ENCODE peak calls at places on chromosome 7, in five cellular contexts. One of them, this sample, is unnamed.

GRCh38 chr7:32881074-32881982 is 10.2 kb downstream of the KBTBD2 start:
- DNase-seq in neural progenitor cell: no peak
- DNase-seq in breast epithelium: no peak
- DNase-seq in CD4-positive, alpha-beta T cell: no peak
- DNase-seq in upper lobe of right lung: no peak
- DNase-seq in this sample: no peak

GRCh38 chr7:80312139-80312661 is 177.6 kb downstream of the GNAI1 start:
- DNase-seq in upper lobe of right lung: no peak
- DNase-seq in neural progenitor cell: no peak
- DNase-seq in CD4-positive, alpha-beta T cell: no peak
- DNase-seq in breast epithelium: peak
- DNase-seq in this sample: no peak

GRCh38 chr7:11667810-11668185 is 164.2 kb downstream of the THSD7A start:
- DNase-seq in upper lobe of right lung: no peak
- DNase-seq in neural progenitor cell: no peak
- DNase-seq in CD4-positive, alpha-beta T cell: no peak
- DNase-seq in breast epithelium: no peak
- DNase-seq in this sample: no peak

GRCh38 chr7:107697246-107698044 is 36.8 kb downstream of the SLC26A4 start:
- DNase-seq in upper lobe of right lung: no peak
- DNase-seq in breast epithelium: no peak
- DNase-seq in neural progenitor cell: no peak
- DNase-seq in CD4-positive, alpha-beta T cell: no peak
- DNase-seq in this sample: no peak

GRCh38 chr7:150458756-150459155 is 8.3 kb downstream of the GIMAP8 start:
- DNase-seq in CD4-positive, alpha-beta T cell: no peak
- DNase-seq in neural progenitor cell: no peak
- DNase-seq in breast epithelium: no peak
- DNase-seq in upper lobe of right lung: no peak
- DNase-seq in this sample: no peak

GRCh38 chr7:342681-343216 is 52.8 kb downstream of the FOXL3 start:
- DNase-seq in neural progenitor cell: no peak
- DNase-seq in upper lobe of right lung: no peak
- DNase-seq in breast epithelium: no peak
- DNase-seq in CD4-positive, alpha-beta T cell: no peak
- DNase-seq in this sample: no peak

GRCh38 chr7:79968894-79969293 is 165.7 kb upstream of the GNAI1 start:
- DNase-seq in neural progenitor cell: no peak
- DNase-seq in upper lobe of right lung: no peak
- DNase-seq in CD4-positive, alpha-beta T cell: no peak
- DNase-seq in breast epithelium: no peak
- DNase-seq in this sample: no peak

GRCh38 chr7:107902381-107902780 is 11.4 kb downstream of the DLD start:
- DNase-seq in breast epithelium: no peak
- DNase-seq in neural progenitor cell: peak
- DNase-seq in upper lobe of right lung: no peak
- DNase-seq in CD4-positive, alpha-beta T cell: no peak
- DNase-seq in this sample: no peak

GRCh38 chr7:25216837-25217236 is 11.4 kb downstream of the NPVF start:
- DNase-seq in breast epithelium: no peak
- DNase-seq in upper lobe of right lung: no peak
- DNase-seq in CD4-positive, alpha-beta T cell: no peak
- DNase-seq in neural progenitor cell: peak
- DNase-seq in this sample: no peak

GRCh38 chr7:127578036-127578684 is 7.2 kb downstream of the GCC1 start:
- DNase-seq in breast epithelium: no peak
- DNase-seq in CD4-positive, alpha-beta T cell: no peak
- DNase-seq in upper lobe of right lung: no peak
- DNase-seq in neural progenitor cell: peak
- DNase-seq in this sample: no peak

GRCh38 chr7:2609001-2609411 is 22.8 kb upstream of the TTYH3 start:
- DNase-seq in upper lobe of right lung: no peak
- DNase-seq in neural progenitor cell: peak
- DNase-seq in breast epithelium: no peak
- DNase-seq in CD4-positive, alpha-beta T cell: no peak
- DNase-seq in this sample: no peak
- TF ChIP-seq CTCF in upper lobe of right lung: peak
- TF ChIP-seq CTCF in neural progenitor cell: peak
- TF ChIP-seq CTCF in breast epithelium: no peak
- TF ChIP-seq CTCF in CD4-positive, alpha-beta T cell: peak
- TF ChIP-seq CTCF in this sample: peak

GRCh38 chr7:82729172-82730030 is 285.8 kb upstream of the CACNA2D1 start:
- DNase-seq in neural progenitor cell: peak
- DNase-seq in breast epithelium: no peak
- DNase-seq in upper lobe of right lung: no peak
- DNase-seq in CD4-positive, alpha-beta T cell: no peak
- DNase-seq in this sample: no peak
- TF ChIP-seq CTCF in neural progenitor cell: peak
- TF ChIP-seq CTCF in breast epithelium: peak
- TF ChIP-seq CTCF in upper lobe of right lung: peak
- TF ChIP-seq CTCF in CD4-positive, alpha-beta T cell: peak
- TF ChIP-seq CTCF in this sample: peak

GRCh38 chr7:4151926-4152549 is 530.1 kb upstream of the FOXK1 start:
- DNase-seq in neural progenitor cell: no peak
- DNase-seq in breast epithelium: no peak
- DNase-seq in CD4-positive, alpha-beta T cell: no peak
- DNase-seq in upper lobe of right lung: no peak
- DNase-seq in this sample: no peak

GRCh38 chr7:4157651-4158050 is 524.4 kb upstream of the FOXK1 start:
- DNase-seq in CD4-positive, alpha-beta T cell: no peak
- DNase-seq in neural progenitor cell: no peak
- DNase-seq in breast epithelium: no peak
- DNase-seq in upper lobe of right lung: no peak
- DNase-seq in this sample: no peak

GRCh38 chr7:4156190-4156589 is 525.9 kb upstream of the FOXK1 start:
- DNase-seq in neural progenitor cell: no peak
- DNase-seq in upper lobe of right lung: no peak
- DNase-seq in CD4-positive, alpha-beta T cell: no peak
- DNase-seq in breast epithelium: no peak
- DNase-seq in this sample: no peak

GRCh38 chr7:4151524-4151923 is 530.6 kb upstream of the FOXK1 start:
- DNase-seq in CD4-positive, alpha-beta T cell: no peak
- DNase-seq in neural progenitor cell: no peak
- DNase-seq in breast epithelium: no peak
- DNase-seq in upper lobe of right lung: no peak
- DNase-seq in this sample: no peak

GRCh38 chr7:4154882-4155281 is 527.2 kb upstream of the FOXK1 start:
- DNase-seq in upper lobe of right lung: no peak
- DNase-seq in breast epithelium: no peak
- DNase-seq in neural progenitor cell: peak
- DNase-seq in CD4-positive, alpha-beta T cell: no peak
- DNase-seq in this sample: no peak
- TF ChIP-seq CTCF in upper lobe of right lung: no peak
- TF ChIP-seq CTCF in breast epithelium: no peak
- TF ChIP-seq CTCF in neural progenitor cell: no peak
- TF ChIP-seq CTCF in CD4-positive, alpha-beta T cell: no peak
- TF ChIP-seq CTCF in this sample: no peak

GRCh38 chr7:158395349-158395748 is 192.3 kb downstream of the PTPRN2 start:
- DNase-seq in neural progenitor cell: no peak
- DNase-seq in CD4-positive, alpha-beta T cell: no peak
- DNase-seq in breast epithelium: no peak
- DNase-seq in upper lobe of right lung: peak
- DNase-seq in this sample: no peak

GRCh38 chr7:158395780-158396214 is 191.8 kb downstream of the PTPRN2 start:
- DNase-seq in breast epithelium: no peak
- DNase-seq in CD4-positive, alpha-beta T cell: no peak
- DNase-seq in upper lobe of right lung: peak
- DNase-seq in neural progenitor cell: peak
- DNase-seq in this sample: no peak

GRCh38 chr7:158396301-158396905 is 191.2 kb downstream of the PTPRN2 start:
- DNase-seq in upper lobe of right lung: peak
- DNase-seq in breast epithelium: no peak
- DNase-seq in CD4-positive, alpha-beta T cell: no peak
- DNase-seq in neural progenitor cell: no peak
- DNase-seq in this sample: no peak

GRCh38 chr7:158393926-158394625 is 193.5 kb downstream of the PTPRN2 start:
- DNase-seq in neural progenitor cell: no peak
- DNase-seq in upper lobe of right lung: peak
- DNase-seq in breast epithelium: no peak
- DNase-seq in CD4-positive, alpha-beta T cell: no peak
- DNase-seq in this sample: no peak

GRCh38 chr7:158394936-158395335 is 192.7 kb downstream of the PTPRN2 start:
- DNase-seq in neural progenitor cell: peak
- DNase-seq in breast epithelium: no peak
- DNase-seq in CD4-positive, alpha-beta T cell: peak
- DNase-seq in upper lobe of right lung: peak
- DNase-seq in this sample: peak
- TF ChIP-seq CTCF in neural progenitor cell: peak
- TF ChIP-seq CTCF in breast epithelium: peak
- TF ChIP-seq CTCF in CD4-positive, alpha-beta T cell: peak
- TF ChIP-seq CTCF in upper lobe of right lung: peak
- TF ChIP-seq CTCF in this sample: peak

DNA sequence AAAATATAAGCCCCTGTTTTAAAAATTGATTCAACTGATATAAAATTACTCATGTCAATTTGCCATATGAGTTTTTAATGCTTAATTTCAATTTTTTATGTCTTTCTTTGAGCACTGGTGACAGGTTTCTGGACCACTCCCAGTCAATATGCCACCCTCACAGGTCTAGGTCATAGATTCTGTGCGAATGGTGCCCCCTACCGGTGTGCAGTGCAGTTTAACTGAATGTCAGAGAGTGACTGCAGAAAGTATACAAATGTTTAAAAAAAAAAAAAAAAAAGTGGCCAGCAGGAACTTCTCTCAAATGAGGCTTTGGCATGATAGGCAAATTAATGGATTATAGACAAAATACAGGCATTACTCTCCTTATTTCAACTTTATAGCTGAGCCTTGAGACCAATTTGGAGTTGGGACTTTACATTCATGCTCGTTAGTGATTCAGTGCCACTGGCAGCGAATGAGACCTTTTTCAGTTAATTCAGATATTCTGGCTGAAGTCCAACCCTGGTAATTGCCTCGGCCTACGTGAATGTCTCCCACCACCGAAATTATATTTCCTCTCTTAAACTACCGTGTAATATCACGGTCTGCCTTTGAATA is 427.6 kb downstream of the PHTF2 start:
- DNase-seq in CD4-positive, alpha-beta T cell: no peak
- DNase-seq in upper lobe of right lung: peak
- DNase-seq in neural progenitor cell: peak
- DNase-seq in breast epithelium: no peak
- DNase-seq in this sample: no peak
- TF ChIP-seq CTCF in CD4-positive, alpha-beta T cell: no peak
- TF ChIP-seq CTCF in upper lobe of right lung: peak
- TF ChIP-seq CTCF in neural progenitor cell: peak
- TF ChIP-seq CTCF in breast epithelium: no peak
- TF ChIP-seq CTCF in this sample: no peak

DNA sequence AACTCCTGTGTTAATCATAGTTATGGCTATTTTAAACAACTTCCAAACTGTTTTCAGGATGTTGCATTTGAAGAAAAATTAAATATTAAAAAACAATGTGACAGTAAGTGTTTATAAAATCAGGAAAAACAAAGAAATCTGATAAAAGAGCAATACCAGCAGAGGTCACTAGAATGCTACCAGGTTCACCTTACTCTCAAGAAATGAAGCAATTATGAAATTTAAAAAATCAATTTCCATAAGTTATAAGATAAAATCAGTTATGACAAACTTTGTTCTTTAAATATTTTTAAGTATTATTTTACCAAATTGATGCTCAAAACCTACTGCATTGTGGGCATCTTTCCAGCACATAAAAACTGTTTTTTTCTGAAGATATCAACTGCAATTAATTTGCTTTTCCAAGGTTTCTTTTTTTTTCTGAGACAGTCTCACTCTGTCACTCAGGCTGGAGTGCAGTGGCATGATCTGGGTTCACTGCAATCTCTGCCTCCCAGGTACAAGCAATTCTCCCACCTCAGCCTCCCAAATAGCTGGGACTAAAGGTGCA is 50.7 kb upstream of the RHEB start:
- DNase-seq in neural progenitor cell: no peak
- DNase-seq in upper lobe of right lung: no peak
- DNase-seq in breast epithelium: no peak
- DNase-seq in CD4-positive, alpha-beta T cell: no peak
- DNase-seq in this sample: no peak
- TF ChIP-seq CTCF in neural progenitor cell: peak
- TF ChIP-seq CTCF in upper lobe of right lung: peak
- TF ChIP-seq CTCF in breast epithelium: peak
- TF ChIP-seq CTCF in CD4-positive, alpha-beta T cell: peak
- TF ChIP-seq CTCF in this sample: no peak

GRCh38 chr7:21426958-21427860 is 674 bp upstream of the SP4 start:
- DNase-seq in neural progenitor cell: peak
- DNase-seq in breast epithelium: peak
- DNase-seq in CD4-positive, alpha-beta T cell: peak
- DNase-seq in upper lobe of right lung: peak
- DNase-seq in this sample: peak
- TF ChIP-seq CTCF in neural progenitor cell: no peak
- TF ChIP-seq CTCF in breast epithelium: no peak
- TF ChIP-seq CTCF in CD4-positive, alpha-beta T cell: no peak
- TF ChIP-seq CTCF in upper lobe of right lung: no peak
- TF ChIP-seq CTCF in this sample: no peak

GRCh38 chr7:75881436-75882095 is 2.7 kb downstream of the RHBDD2 start:
- DNase-seq in CD4-positive, alpha-beta T cell: no peak
- DNase-seq in upper lobe of right lung: no peak
- DNase-seq in neural progenitor cell: peak
- DNase-seq in breast epithelium: no peak
- DNase-seq in this sample: no peak
- TF ChIP-seq CTCF in CD4-positive, alpha-beta T cell: no peak
- TF ChIP-seq CTCF in upper lobe of right lung: no peak
- TF ChIP-seq CTCF in neural progenitor cell: peak
- TF ChIP-seq CTCF in breast epithelium: no peak
- TF ChIP-seq CTCF in this sample: no peak

DNA sequence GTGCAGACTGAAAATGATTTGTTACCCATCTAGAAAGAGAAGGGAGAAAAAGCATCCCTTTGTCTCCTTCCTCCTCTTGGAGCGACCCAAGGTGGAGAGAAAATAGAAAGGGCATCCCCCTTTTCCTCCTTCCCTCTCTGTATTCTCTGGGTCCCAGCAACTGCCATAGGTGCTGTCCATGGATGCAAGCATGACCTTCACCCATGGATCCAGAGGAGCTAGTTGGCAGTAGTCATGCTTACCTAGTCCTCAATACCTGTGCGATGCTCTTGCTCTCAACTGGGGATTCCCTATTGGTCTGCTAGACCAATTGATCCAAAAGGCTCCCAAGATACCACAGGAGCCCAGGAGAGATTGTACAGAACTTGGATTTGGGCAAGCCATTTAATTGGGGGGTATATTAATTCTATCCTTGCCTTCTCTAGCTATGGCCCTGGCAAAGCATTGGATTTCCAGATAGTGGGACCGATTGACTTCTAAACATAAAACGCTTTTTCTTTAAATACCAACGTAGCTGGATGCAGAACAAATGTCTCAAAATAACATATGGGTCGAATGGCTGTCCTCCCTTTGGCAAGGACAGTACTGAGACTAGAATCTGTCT is 547.8 kb upstream of the IGFBP3 start:
- DNase-seq in breast epithelium: no peak
- DNase-seq in upper lobe of right lung: no peak
- DNase-seq in neural progenitor cell: peak
- DNase-seq in CD4-positive, alpha-beta T cell: no peak
- DNase-seq in this sample: no peak
- TF ChIP-seq CTCF in breast epithelium: no peak
- TF ChIP-seq CTCF in upper lobe of right lung: no peak
- TF ChIP-seq CTCF in neural progenitor cell: no peak
- TF ChIP-seq CTCF in CD4-positive, alpha-beta T cell: no peak
- TF ChIP-seq CTCF in this sample: no peak